ENCODE peak calls at places on chromosomes 12 and 14, in seven cellular contexts. One of them, this sample, is unnamed.

GRCh38 chr14:91229743-91230200 is 14.7 kb downstream of the GPR68 start:
- DNase-seq in GM18507: no peak
- DNase-seq in hepatic stellate cell: peak
- DNase-seq in T-helper 2 cell: no peak
- DNase-seq in stimulated activated CD4-positive, alpha-beta T cell treated with anti-CD3 and anti-CD28 coated beads, TNF-alpha, amount 100 ng/mL, for 48 hours: peak
- DNase-seq in GDM1: peak
- DNase-seq in GM10248: peak
- DNase-seq in this sample: no peak

GRCh38 chr12:54201001-54201794 is 12.4 kb upstream of the SMUG1 start:
- DNase-seq in GM18507: no peak
- DNase-seq in hepatic stellate cell: peak
- DNase-seq in T-helper 2 cell: peak
- DNase-seq in stimulated activated CD4-positive, alpha-beta T cell treated with anti-CD3 and anti-CD28 coated beads, TNF-alpha, amount 100 ng/mL, for 48 hours: peak
- DNase-seq in GDM1: peak
- DNase-seq in GM10248: peak
- DNase-seq in this sample: peak

GRCh38 chr12:59040651-59041050 is 120.3 kb upstream of the LRIG3 start:
- DNase-seq in GM18507: no peak
- DNase-seq in hepatic stellate cell: peak
- DNase-seq in T-helper 2 cell: no peak
- DNase-seq in stimulated activated CD4-positive, alpha-beta T cell treated with anti-CD3 and anti-CD28 coated beads, TNF-alpha, amount 100 ng/mL, for 48 hours: no peak
- DNase-seq in GDM1: no peak
- DNase-seq in GM10248: no peak
- DNase-seq in this sample: no peak

GRCh38 chr12:10182662-10183061 is 3.8 kb downstream of the TMEM52B start:
- DNase-seq in GM18507: no peak
- DNase-seq in hepatic stellate cell: peak
- DNase-seq in T-helper 2 cell: no peak
- DNase-seq in stimulated activated CD4-positive, alpha-beta T cell treated with anti-CD3 and anti-CD28 coated beads, TNF-alpha, amount 100 ng/mL, for 48 hours: no peak
- DNase-seq in GDM1: no peak
- DNase-seq in GM10248: no peak
- DNase-seq in this sample: no peak

GRCh38 chr12:117889098-117889497 is 79.7 kb downstream of the KSR2 start:
- DNase-seq in GM18507: no peak
- DNase-seq in hepatic stellate cell: no peak
- DNase-seq in T-helper 2 cell: no peak
- DNase-seq in stimulated activated CD4-positive, alpha-beta T cell treated with anti-CD3 and anti-CD28 coated beads, TNF-alpha, amount 100 ng/mL, for 48 hours: no peak
- DNase-seq in GDM1: no peak
- DNase-seq in GM10248: peak
- DNase-seq in this sample: no peak

GRCh38 chr14:54606631-54607133 is 39.8 kb downstream of the SAMD4A start:
- DNase-seq in GM18507: no peak
- DNase-seq in hepatic stellate cell: peak
- DNase-seq in T-helper 2 cell: no peak
- DNase-seq in stimulated activated CD4-positive, alpha-beta T cell treated with anti-CD3 and anti-CD28 coated beads, TNF-alpha, amount 100 ng/mL, for 48 hours: no peak
- DNase-seq in GDM1: no peak
- DNase-seq in GM10248: no peak
- DNase-seq in this sample: no peak

GRCh38 chr14:104795781-104796681 is 483 bp upstream of the AKT1 start:
- DNase-seq in GM18507: peak
- DNase-seq in hepatic stellate cell: peak
- DNase-seq in T-helper 2 cell: peak
- DNase-seq in stimulated activated CD4-positive, alpha-beta T cell treated with anti-CD3 and anti-CD28 coated beads, TNF-alpha, amount 100 ng/mL, for 48 hours: no peak
- DNase-seq in GDM1: peak
- DNase-seq in GM10248: peak
- DNase-seq in this sample: no peak

GRCh38 chr14:99300190-99300589 is 28.2 kb upstream of the BCL11B start:
- DNase-seq in GM18507: no peak
- DNase-seq in hepatic stellate cell: no peak
- DNase-seq in T-helper 2 cell: no peak
- DNase-seq in stimulated activated CD4-positive, alpha-beta T cell treated with anti-CD3 and anti-CD28 coated beads, TNF-alpha, amount 100 ng/mL, for 48 hours: no peak
- DNase-seq in GDM1: no peak
- DNase-seq in GM10248: no peak
- DNase-seq in this sample: no peak

GRCh38 chr14:71267691-71268090 is 360.4 kb downstream of the PCNX1 start:
- DNase-seq in GM18507: no peak
- DNase-seq in hepatic stellate cell: no peak
- DNase-seq in T-helper 2 cell: no peak
- DNase-seq in stimulated activated CD4-positive, alpha-beta T cell treated with anti-CD3 and anti-CD28 coated beads, TNF-alpha, amount 100 ng/mL, for 48 hours: no peak
- DNase-seq in GDM1: no peak
- DNase-seq in GM10248: no peak
- DNase-seq in this sample: no peak

GRCh38 chr12:20211537-20211936 is 156.8 kb upstream of the PDE3A start:
- DNase-seq in GM18507: no peak
- DNase-seq in hepatic stellate cell: no peak
- DNase-seq in T-helper 2 cell: no peak
- DNase-seq in stimulated activated CD4-positive, alpha-beta T cell treated with anti-CD3 and anti-CD28 coated beads, TNF-alpha, amount 100 ng/mL, for 48 hours: no peak
- DNase-seq in GDM1: no peak
- DNase-seq in GM10248: no peak
- DNase-seq in this sample: no peak

GRCh38 chr12:62660763-62661162 is 194.1 kb downstream of the MON2 start:
- DNase-seq in GM18507: no peak
- DNase-seq in hepatic stellate cell: no peak
- DNase-seq in T-helper 2 cell: no peak
- DNase-seq in stimulated activated CD4-positive, alpha-beta T cell treated with anti-CD3 and anti-CD28 coated beads, TNF-alpha, amount 100 ng/mL, for 48 hours: no peak
- DNase-seq in GDM1: no peak
- DNase-seq in GM10248: no peak
- DNase-seq in this sample: no peak

GRCh38 chr12:120139958-120140357 is 23.4 kb upstream of the RAB35 start:
- DNase-seq in GM18507: no peak
- DNase-seq in hepatic stellate cell: no peak
- DNase-seq in T-helper 2 cell: no peak
- DNase-seq in stimulated activated CD4-positive, alpha-beta T cell treated with anti-CD3 and anti-CD28 coated beads, TNF-alpha, amount 100 ng/mL, for 48 hours: no peak
- DNase-seq in GDM1: no peak
- DNase-seq in GM10248: no peak
- DNase-seq in this sample: no peak

This sample was measured in NCI-H2029.